ENCODE peak calls at places on chromosomes 5 and 9, in four cellular contexts. R, D, F and G are unnamed samples.
A peak's percentile ranks its signal among the peaks of the same experiment; 100 is the strongest.

GRCh38 chr5:38751103-38751502 is 94.7 kb upstream of the OSMR start:
- DNase-seq in R (no peak), F (no peak), D (no peak), G (no peak)

GRCh38 chr5:42767491-42768105 is 11.0 kb downstream of the CCDC152 start:
- DNase-seq in F (peak; percentile 40), R (no peak), D (no peak), G (no peak)

GRCh38 chr5:43661102-43661501 is 58.1 kb downstream of the NNT start:
- DNase-seq in F (peak; percentile 61), R (peak; percentile 35), D (no peak), G (no peak)

GRCh38 chr9:27714388-27714787 is 141.1 kb upstream of the C9orf72 start:
- DNase-seq in F (no peak), D (no peak), R (no peak), G (no peak)

GRCh38 chr5:177427919-177428573 is 1.6 kb downstream of the GRK6 start:
- DNase-seq in D (no peak), F (no peak), R (no peak), G (no peak)

GRCh38 chr5:109905906-109906305 is 216.2 kb downstream of the MAN2A1 start:
- DNase-seq in D (no peak), F (no peak), R (no peak), G (no peak)

GRCh38 chr5:153972240-153972639 is 66.5 kb downstream of the FAM114A2 start:
- DNase-seq in D (no peak), R (no peak), F (no peak), G (no peak)

GRCh38 chr5:10600629-10601245 is 36.9 kb downstream of the ANKRD33B start:
- DNase-seq in R (no peak), D (no peak), F (no peak), G (no peak)

GRCh38 chr9:84439253-84439652 is 98.7 kb upstream of the SLC28A3 start:
- DNase-seq in F (no peak), D (no peak), R (no peak), G (no peak)

GRCh38 chr5:10733426-10733825 is 27.6 kb downstream of the DAP start:
- DNase-seq in F (no peak), D (no peak), R (no peak), G (no peak)

GRCh38 chr5:1753490-1753889 is 46.1 kb downstream of the MRPL36 start:
- DNase-seq in D (peak; percentile 37), F (no peak), R (no peak), G (peak; percentile 3)

GRCh38 chr5:150616024-150616470 is 24.4 kb upstream of the SYNPO start:
- DNase-seq in R (no peak), D (no peak), F (no peak), G (peak; percentile 92)

GRCh38 chr9:114035221-114035844 is 42.8 kb downstream of the AMBP start:
- DNase-seq in F (no peak), D (peak; percentile 46), R (no peak), G (peak; percentile 16)

GRCh38 chr9:73911814-73912213 is 585.3 kb upstream of the RORB start:
- DNase-seq in D (no peak), F (no peak), R (no peak), G (no peak)

GRCh38 chr9:68844623-68845612 is 139.9 kb downstream of the PIP5K1B start:
- DNase-seq in R (peak; percentile 16), D (no peak), F (peak; percentile 65), G (peak; percentile 37)

GRCh38 chr5:79561525-79561893 is 47.6 kb upstream of the HOMER1 start:
- DNase-seq in D (no peak), F (no peak), R (no peak), G (no peak)

GRCh38 chr5:32852535-32852934 is 141.4 kb downstream of the NPR3 start:
- DNase-seq in D (no peak), R (no peak), F (peak; percentile 48), G (no peak)

GRCh38 chr9:137433916-137434431 is 7.2 kb downstream of the ENTPD8 start:
- DNase-seq in F (no peak), D (peak; percentile 57), R (no peak), G (no peak)

GRCh38 chr5:1363581-1363980 is 18.7 kb upstream of the CLPTM1L start:
- DNase-seq in F (no peak), D (no peak), R (no peak), G (no peak)

GRCh38 chr9:75067894-75068293 is 20.1 kb downstream of the NMRK1 start:
- DNase-seq in F (no peak), R (no peak), D (no peak), G (no peak)

GRCh38 chr5:177476531-177477233 is 3.2 kb upstream of the DBN1 start:
- DNase-seq in D (peak; percentile 87), R (no peak), F (no peak), G (no peak)

GRCh38 chr9:31100311-31100710 is 1284.1 kb upstream of the ACO1 start:
- DNase-seq in D (no peak), F (no peak), R (no peak), G (no peak)

GRCh38 chr5:96157841-96158291 is 196.2 kb upstream of the ELL2 start:
- DNase-seq in D (no peak), F (no peak), R (no peak), G (no peak)
- H3K27ac ChIP-seq in D (no peak overlapping the region), F (no peak overlapping the region), R (no peak overlapping the region), G (peak overlapping the region; percentile 51)

DNA sequence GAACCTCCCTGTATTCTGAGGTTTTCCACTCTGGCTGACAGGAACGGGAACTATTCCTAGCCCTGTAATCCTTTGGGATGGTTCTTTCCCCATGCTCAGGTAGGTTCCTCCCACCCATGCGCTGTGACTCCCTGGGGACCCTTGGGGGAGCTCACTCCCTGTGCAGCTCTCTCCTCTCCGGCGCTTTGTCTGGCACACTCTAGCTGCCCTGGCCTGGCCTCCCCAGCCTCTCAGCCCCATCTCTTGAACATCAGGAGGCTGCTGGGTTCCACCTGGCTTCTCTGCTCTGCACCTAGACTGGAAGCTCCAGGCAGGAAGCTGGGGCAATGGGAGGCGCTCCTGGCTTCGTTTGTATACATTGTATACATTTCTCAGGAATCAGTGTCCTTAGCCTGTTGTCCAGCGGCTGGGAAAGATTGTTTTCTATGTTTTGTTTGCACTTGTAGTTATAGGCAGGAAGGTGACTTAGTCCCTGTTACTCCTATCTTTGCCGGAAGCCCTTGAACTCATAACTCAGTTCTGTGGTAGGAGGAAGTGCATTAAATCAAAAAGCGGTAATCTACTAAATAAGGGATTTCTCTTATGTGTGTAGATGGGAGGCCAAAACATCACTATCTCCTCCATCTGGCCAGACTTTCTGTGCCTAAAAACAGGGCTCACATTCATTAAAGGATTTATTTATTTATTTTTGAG is 20.4 kb downstream of the SLC25A25 start:
- DNase-seq in F (no peak), R (no peak), D (no peak), G (no peak)
- H3K4me1 ChIP-seq in F (no peaks in the 10 kb centered on the region), R (peaks cover 4% of the 10 kb centered on the region), D (peaks cover 27% of the 10 kb centered on the region), G (peaks cover 6% of the 10 kb centered on the region)

GRCh38 chr5:112921031-112921832 is 795 bp downstream of the REEP5 start:
- DNase-seq in F (peak; percentile 81), D (peak; percentile 81), R (peak; percentile 43), G (peak; percentile 70)
- TF ChIP-seq CTCF in F (no peak), D (no peak), R (no peak), G (no peak)

GRCh38 chr9:2720179-2720654 is 2.9 kb downstream of the KCNV2 start:
- DNase-seq in R (no peak), F (no peak), D (no peak), G (no peak)
- H3K27ac ChIP-seq in R (no peak overlapping the region), F (no peak overlapping the region), D (no peak overlapping the region), G (no peak overlapping the region)